ENCODE peak calls at places on chromosomes 6 and 20, in five cellular contexts. U is upper lobe of left lung, Y is A549, G is stomach, Z is heart left ventricle. B is an unnamed sample.

GRCh38 chr6:28867078-28867414 is 56.7 kb downstream of the TRIM27 start:
- DNase-seq in U (no peak), Y (no peak), G (no peak), Z (no peak), B (no peak)

GRCh38 chr6:156870926-156871539 is 93.9 kb downstream of the ARID1B start:
- DNase-seq in U (no peak), Y (no peak), G (no peak), Z (no peak), B (no peak)

GRCh38 chr6:143427109-143427817 is 23.2 kb downstream of the ADAT2 start:
- DNase-seq in U (peak), Y (peak), G (peak), Z (peak), B (peak)

GRCh38 chr6:30163090-30163917 is at the start of gene TRIM15:
- DNase-seq in U (no peak), Y (no peak), G (no peak), Z (no peak), B (peak)

GRCh38 chr20:51800769-51801219 is 1.5 kb downstream of the SALL4 start:
- DNase-seq in U (no peak), Y (peak), G (peak), Z (no peak), B (peak)

GRCh38 chr6:79302341-79302740 is 67.9 kb upstream of the HMGN3 start:
- DNase-seq in U (no peak), Y (no peak), G (no peak), Z (no peak), B (no peak)

GRCh38 chr6:123965894-123966293 is 162.2 kb downstream of the NKAIN2 start:
- DNase-seq in U (no peak), Y (peak), G (no peak), Z (no peak), B (no peak)

GRCh38 chr6:136465766-136466303 is 84.4 kb downstream of the MAP7 start:
- DNase-seq in U (no peak), Y (no peak), G (no peak), Z (no peak), B (no peak)

GRCh38 chr6:27518881-27519795 is 46.2 kb upstream of the ZNF184 start:
- DNase-seq in U (peak), Y (peak), G (peak), Z (peak), B (peak)

GRCh38 chr20:59232618-59233017 is 67.8 kb upstream of the EDN3 start:
- DNase-seq in U (no peak), Y (no peak), G (no peak), Z (no peak), B (no peak)

DNA sequence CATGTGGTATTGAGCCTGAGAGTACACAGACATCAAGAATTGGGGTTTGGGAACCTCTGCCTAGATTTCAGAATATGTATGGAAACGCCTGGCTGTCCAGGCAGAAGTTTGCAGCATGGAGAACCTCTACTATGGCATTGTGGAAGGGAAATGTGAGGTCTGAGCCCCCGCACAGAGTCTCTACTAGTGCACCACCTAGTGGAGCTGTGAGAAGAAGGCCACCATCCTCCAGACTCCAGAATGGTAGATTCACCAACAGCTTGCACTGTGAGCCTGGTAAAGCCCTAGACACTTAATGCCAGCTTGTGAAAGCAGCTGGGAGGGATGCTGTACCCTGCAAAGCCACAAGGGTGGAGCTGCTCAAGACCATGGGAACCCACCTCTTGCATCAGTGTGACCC is 658.2 kb downstream of the HACE1 start:
- DNase-seq in U (no peak), Y (no peak), G (no peak), Z (no peak), B (no peak)
- TF ChIP-seq CTCF in U (no peak), Y (no peak), G (no peak), Z (no peak), B (no peak)

DNA sequence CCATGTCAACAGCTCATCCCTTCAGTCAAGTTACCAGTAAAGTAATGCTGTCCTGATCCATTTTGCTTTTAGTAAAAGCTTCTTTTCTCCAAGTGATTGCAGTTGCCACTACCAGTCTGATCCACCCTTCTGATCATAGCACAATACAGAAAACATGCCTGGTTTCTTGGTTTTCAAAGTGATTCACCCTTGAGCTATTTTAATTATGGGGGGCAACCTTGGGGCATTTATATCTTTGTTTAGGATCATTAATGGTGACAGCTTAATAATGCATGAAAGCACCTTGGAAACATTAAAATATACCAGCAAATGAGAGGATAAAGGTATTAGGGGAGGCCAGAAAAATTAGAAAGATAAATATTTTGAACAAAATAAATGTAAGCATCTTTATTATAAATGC is 38.3 kb downstream of the LRRC1 start:
- DNase-seq in U (no peak), Y (no peak), G (no peak), Z (no peak), B (no peak)
- TF ChIP-seq POLR2A in U (no peak), Y (no peak), G (no peak), Z (no peak), B (no peak)

GRCh38 chr6:113994934-113995342 is 24.0 kb upstream of the HDAC2 start:
- DNase-seq in U (no peak), Y (peak), G (no peak), Z (no peak), B (no peak)

GRCh38 chr6:113997106-113997505 is 26.2 kb upstream of the HDAC2 start:
- DNase-seq in U (no peak), Y (peak), G (no peak), Z (no peak), B (no peak)

GRCh38 chr6:113998811-113999210 is 27.9 kb upstream of the HDAC2 start:
- DNase-seq in U (no peak), Y (no peak), G (no peak), Z (no peak), B (no peak)

GRCh38 chr6:113999284-113999683 is 28.3 kb upstream of the HDAC2 start:
- DNase-seq in U (no peak), Y (no peak), G (no peak), Z (no peak), B (no peak)

GRCh38 chr6:113995632-113996031 is 24.7 kb upstream of the HDAC2 start:
- DNase-seq in U (no peak), Y (peak), G (no peak), Z (peak), B (no peak)
- TF ChIP-seq CTCF in U (no peak), Y (no peak), G (no peak), Z (no peak), B (no peak)

GRCh38 chr6:141884850-141885249 is 247.9 kb upstream of the GJE1 start:
- DNase-seq in U (no peak), Y (no peak), G (no peak), Z (no peak), B (no peak)

DNA sequence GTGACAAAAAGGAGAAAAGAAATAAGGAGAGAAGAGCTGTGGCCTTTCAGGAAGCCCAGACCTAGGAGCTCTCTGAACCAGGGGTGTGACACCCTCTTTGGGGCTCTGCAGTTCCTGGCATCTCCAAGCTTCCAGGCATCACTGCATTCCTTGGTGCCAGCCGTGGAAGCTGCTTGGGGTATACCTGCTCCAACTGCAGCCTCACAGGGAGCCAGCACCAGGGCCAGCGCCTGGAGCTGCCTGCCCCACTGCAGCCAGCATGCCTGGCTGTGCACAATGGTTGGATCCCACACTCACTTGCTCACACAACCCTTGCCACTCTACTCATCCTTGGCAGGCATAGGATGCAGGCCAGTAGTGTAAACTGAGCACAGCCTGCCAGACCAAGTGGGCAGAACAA is 242.1 kb upstream of the GJE1 start:
- DNase-seq in U (peak), Y (no peak), G (no peak), Z (no peak), B (no peak)
- TF ChIP-seq POLR2A in U (no peak), Y (no peak), G (no peak), Z (no peak), B (no peak)

GRCh38 chr6:2938632-2939083 is 32.7 kb downstream of the SERPINB6 start:
- DNase-seq in U (no peak), Y (peak), G (peak), Z (no peak), B (no peak)
- TF ChIP-seq CTCF in U (no peak), Y (peak), G (no peak), Z (no peak), B (no peak)